ENCODE peak calls at places on chromosomes 1 and 21, in four cellular contexts. One of them, this sample, is unnamed. For H3K27me3, the result is how much of the 10 kb centered on the place peaks cover.

GRCh38 chr1:112544011-112544688 is 35.4 kb downstream of the WNT2B start:
- DNase-seq in CD8-positive, alpha-beta memory T cell: no peak
- DNase-seq in esophagus muscularis mucosa: no peak
- DNase-seq in body of pancreas: no peak
- DNase-seq in this sample: no peak

GRCh38 chr21:42092805-42093590 is 21.9 kb downstream of the UMODL1 start:
- DNase-seq in CD8-positive, alpha-beta memory T cell: no peak
- DNase-seq in esophagus muscularis mucosa: no peak
- DNase-seq in body of pancreas: no peak
- DNase-seq in this sample: no peak

GRCh38 chr1:17944606-17945005 is 163.0 kb upstream of the IGSF21 start:
- DNase-seq in CD8-positive, alpha-beta memory T cell: no peak
- DNase-seq in esophagus muscularis mucosa: no peak
- DNase-seq in body of pancreas: no peak
- DNase-seq in this sample: no peak

GRCh38 chr1:153387001-153387400 is 3.9 kb downstream of the S100A8 start:
- DNase-seq in CD8-positive, alpha-beta memory T cell: no peak
- DNase-seq in esophagus muscularis mucosa: peak
- DNase-seq in body of pancreas: no peak
- DNase-seq in this sample: no peak

GRCh38 chr1:27070390-27071048 is 57.9 kb upstream of the TENT5B start:
- DNase-seq in CD8-positive, alpha-beta memory T cell: no peak
- DNase-seq in esophagus muscularis mucosa: no peak
- DNase-seq in body of pancreas: peak
- DNase-seq in this sample: no peak

GRCh38 chr1:151199860-151200581 is 1.7 kb downstream of the PIP5K1A start:
- DNase-seq in CD8-positive, alpha-beta memory T cell: no peak
- DNase-seq in esophagus muscularis mucosa: no peak
- DNase-seq in body of pancreas: no peak
- DNase-seq in this sample: peak

GRCh38 chr21:32726742-32727477 is 903 bp downstream of the SYNJ1 start:
- DNase-seq in CD8-positive, alpha-beta memory T cell: no peak
- DNase-seq in esophagus muscularis mucosa: no peak
- DNase-seq in body of pancreas: peak
- DNase-seq in this sample: no peak

GRCh38 chr21:45979651-45980050 is 1.9 kb upstream of the COL6A1 start:
- DNase-seq in CD8-positive, alpha-beta memory T cell: no peak
- DNase-seq in esophagus muscularis mucosa: no peak
- DNase-seq in body of pancreas: peak
- DNase-seq in this sample: no peak

GRCh38 chr1:82848043-82848442 is 1047.3 kb downstream of the ADGRL2 start:
- DNase-seq in CD8-positive, alpha-beta memory T cell: no peak
- DNase-seq in esophagus muscularis mucosa: no peak
- DNase-seq in body of pancreas: no peak
- DNase-seq in this sample: no peak

GRCh38 chr1:225131869-225132268 is 202.4 kb downstream of the DNAH14 start:
- DNase-seq in CD8-positive, alpha-beta memory T cell: no peak
- DNase-seq in esophagus muscularis mucosa: no peak
- DNase-seq in body of pancreas: no peak
- DNase-seq in this sample: no peak

GRCh38 chr1:168833801-168834224 is 104.8 kb upstream of the DPT start:
- DNase-seq in CD8-positive, alpha-beta memory T cell: no peak
- DNase-seq in esophagus muscularis mucosa: no peak
- DNase-seq in body of pancreas: no peak
- DNase-seq in this sample: peak

GRCh38 chr1:118100686-118101300 is 84.2 kb downstream of the SPAG17 start:
- DNase-seq in CD8-positive, alpha-beta memory T cell: no peak
- DNase-seq in esophagus muscularis mucosa: no peak
- DNase-seq in body of pancreas: peak
- DNase-seq in this sample: no peak

GRCh38 chr1:48225579-48225978 is 3.1 kb downstream of the SLC5A9 start:
- DNase-seq in CD8-positive, alpha-beta memory T cell: no peak
- DNase-seq in esophagus muscularis mucosa: no peak
- DNase-seq in body of pancreas: no peak
- DNase-seq in this sample: no peak

GRCh38 chr1:48229309-48229708 is 6.8 kb downstream of the SLC5A9 start:
- DNase-seq in CD8-positive, alpha-beta memory T cell: no peak
- DNase-seq in esophagus muscularis mucosa: no peak
- DNase-seq in body of pancreas: no peak
- DNase-seq in this sample: no peak

GRCh38 chr1:48223372-48224081 is 1.0 kb downstream of the SLC5A9 start:
- DNase-seq in CD8-positive, alpha-beta memory T cell: no peak
- DNase-seq in esophagus muscularis mucosa: no peak
- DNase-seq in body of pancreas: peak
- DNase-seq in this sample: no peak

GRCh38 chr1:48228156-48228555 is 5.6 kb downstream of the SLC5A9 start:
- DNase-seq in CD8-positive, alpha-beta memory T cell: no peak
- DNase-seq in esophagus muscularis mucosa: no peak
- DNase-seq in body of pancreas: no peak
- DNase-seq in this sample: no peak

DNA sequence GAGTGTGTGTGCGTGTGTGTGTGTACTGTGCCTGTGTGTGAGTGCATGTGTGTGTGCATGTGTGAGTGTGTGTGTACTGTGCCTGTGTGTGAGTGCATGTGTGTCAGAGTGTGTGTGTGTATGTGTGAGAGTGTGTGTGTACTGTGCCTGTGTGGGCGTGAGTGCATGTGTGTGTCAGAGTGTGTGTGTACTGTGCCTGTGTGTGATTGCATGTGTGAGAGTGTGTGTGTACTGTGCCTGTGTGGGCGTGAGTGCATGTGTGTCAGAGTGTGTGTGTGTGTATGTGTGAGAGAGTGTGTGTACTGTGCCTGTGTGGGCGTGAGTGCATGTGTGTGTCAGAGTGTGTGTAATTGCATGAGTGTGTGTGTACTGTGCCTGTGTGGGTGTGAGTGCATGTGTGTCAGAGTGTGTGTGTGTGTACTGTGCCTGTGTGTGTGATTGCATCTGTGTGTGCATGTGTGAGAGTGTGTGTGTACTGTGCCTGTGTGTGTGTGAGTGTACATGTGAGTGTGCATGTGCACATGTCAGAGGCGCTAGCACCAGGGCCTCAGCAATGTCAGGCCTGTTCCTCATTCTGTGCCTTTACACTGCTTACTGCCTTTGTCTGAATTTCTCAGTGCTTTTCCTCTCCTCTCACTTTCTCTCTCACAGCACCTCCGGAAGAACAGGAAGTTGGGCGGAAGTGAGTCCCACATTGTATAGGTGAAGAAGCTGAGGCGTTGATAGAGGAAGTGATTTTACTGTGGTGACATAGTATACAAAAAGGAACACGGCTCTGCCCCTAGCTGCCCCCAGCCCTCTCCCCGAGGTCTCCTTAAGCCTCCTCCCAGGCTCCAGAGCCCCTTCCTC is 4.9 kb downstream of the SLC5A9 start:
- DNase-seq in CD8-positive, alpha-beta memory T cell: no peak
- DNase-seq in esophagus muscularis mucosa: no peak
- DNase-seq in body of pancreas: no peak
- DNase-seq in this sample: peak
- H3K27ac ChIP-seq in CD8-positive, alpha-beta memory T cell: no peak
- H3K27ac ChIP-seq in esophagus muscularis mucosa: no peak
- H3K27ac ChIP-seq in body of pancreas: no peak
- H3K27ac ChIP-seq in this sample: peak

DNA sequence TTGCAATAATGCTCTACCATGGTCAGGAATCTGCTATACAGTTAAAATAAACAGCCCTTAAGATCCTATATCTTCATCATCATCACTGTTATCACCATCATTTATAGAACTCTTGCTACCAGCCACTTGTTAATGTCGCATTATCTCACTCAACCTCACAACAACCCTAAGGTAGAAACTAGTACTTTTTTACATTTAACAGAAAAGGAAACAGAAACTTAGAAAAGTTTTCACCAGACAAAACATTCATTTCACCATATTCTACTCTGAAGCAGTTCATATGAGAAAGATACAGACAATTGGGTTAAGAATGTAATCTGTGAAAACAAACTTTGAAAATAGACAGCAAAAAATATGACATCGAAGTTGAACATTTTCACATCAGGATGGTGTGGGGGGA is 262.6 kb downstream of the ATG4C start:
- DNase-seq in CD8-positive, alpha-beta memory T cell: no peak
- DNase-seq in esophagus muscularis mucosa: no peak
- DNase-seq in body of pancreas: no peak
- DNase-seq in this sample: no peak
- H3K4me3 ChIP-seq in CD8-positive, alpha-beta memory T cell: no peak
- H3K4me3 ChIP-seq in esophagus muscularis mucosa: no peak
- H3K4me3 ChIP-seq in body of pancreas: no peak
- H3K4me3 ChIP-seq in this sample: no peak

GRCh38 chr1:182807907-182808306 is 18.3 kb downstream of the NPL start:
- DNase-seq in CD8-positive, alpha-beta memory T cell: no peak
- DNase-seq in esophagus muscularis mucosa: no peak
- DNase-seq in body of pancreas: no peak
- DNase-seq in this sample: no peak
- H3K27me3 ChIP-seq in CD8-positive, alpha-beta memory T cell: under half
- H3K27me3 ChIP-seq in esophagus muscularis mucosa: under half
- H3K27me3 ChIP-seq in body of pancreas: under half
- H3K27me3 ChIP-seq in this sample: under half

GRCh38 chr1:184698001-184698400 is 56.7 kb downstream of the EDEM3 start:
- DNase-seq in CD8-positive, alpha-beta memory T cell: no peak
- DNase-seq in esophagus muscularis mucosa: no peak
- DNase-seq in body of pancreas: no peak
- DNase-seq in this sample: no peak

GRCh38 chr1:184698969-184699368 is 55.7 kb downstream of the EDEM3 start:
- DNase-seq in CD8-positive, alpha-beta memory T cell: no peak
- DNase-seq in esophagus muscularis mucosa: no peak
- DNase-seq in body of pancreas: no peak
- DNase-seq in this sample: no peak

GRCh38 chr1:184695023-184695422 is 59.6 kb downstream of the EDEM3 start:
- DNase-seq in CD8-positive, alpha-beta memory T cell: no peak
- DNase-seq in esophagus muscularis mucosa: no peak
- DNase-seq in body of pancreas: no peak
- DNase-seq in this sample: no peak

GRCh38 chr1:184693011-184693410 is 61.6 kb downstream of the EDEM3 start:
- DNase-seq in CD8-positive, alpha-beta memory T cell: no peak
- DNase-seq in esophagus muscularis mucosa: no peak
- DNase-seq in body of pancreas: no peak
- DNase-seq in this sample: no peak

DNA sequence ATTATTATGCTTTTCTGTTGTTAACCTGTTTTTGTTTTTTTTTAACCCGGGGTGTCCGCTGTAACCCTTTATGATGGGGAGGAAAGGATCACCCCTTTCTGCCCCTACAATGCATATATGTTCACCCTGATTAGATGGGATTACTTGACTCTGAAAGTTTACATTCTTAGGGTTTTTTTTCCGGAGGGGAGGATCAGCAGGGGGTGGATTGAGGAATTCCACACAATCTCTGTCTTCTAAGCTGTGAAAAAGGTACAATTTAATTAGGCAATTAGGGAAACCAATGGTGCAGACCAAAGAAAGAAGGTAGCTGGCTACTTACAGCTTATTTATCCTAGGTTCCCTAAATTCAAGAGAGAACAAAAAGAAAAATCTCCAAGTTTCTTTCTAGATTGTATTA is 58.3 kb downstream of the EDEM3 start:
- DNase-seq in CD8-positive, alpha-beta memory T cell: no peak
- DNase-seq in esophagus muscularis mucosa: no peak
- DNase-seq in body of pancreas: no peak
- DNase-seq in this sample: no peak
- H3K27ac ChIP-seq in CD8-positive, alpha-beta memory T cell: no peak
- H3K27ac ChIP-seq in esophagus muscularis mucosa: no peak
- H3K27ac ChIP-seq in body of pancreas: no peak
- H3K27ac ChIP-seq in this sample: no peak

DNA sequence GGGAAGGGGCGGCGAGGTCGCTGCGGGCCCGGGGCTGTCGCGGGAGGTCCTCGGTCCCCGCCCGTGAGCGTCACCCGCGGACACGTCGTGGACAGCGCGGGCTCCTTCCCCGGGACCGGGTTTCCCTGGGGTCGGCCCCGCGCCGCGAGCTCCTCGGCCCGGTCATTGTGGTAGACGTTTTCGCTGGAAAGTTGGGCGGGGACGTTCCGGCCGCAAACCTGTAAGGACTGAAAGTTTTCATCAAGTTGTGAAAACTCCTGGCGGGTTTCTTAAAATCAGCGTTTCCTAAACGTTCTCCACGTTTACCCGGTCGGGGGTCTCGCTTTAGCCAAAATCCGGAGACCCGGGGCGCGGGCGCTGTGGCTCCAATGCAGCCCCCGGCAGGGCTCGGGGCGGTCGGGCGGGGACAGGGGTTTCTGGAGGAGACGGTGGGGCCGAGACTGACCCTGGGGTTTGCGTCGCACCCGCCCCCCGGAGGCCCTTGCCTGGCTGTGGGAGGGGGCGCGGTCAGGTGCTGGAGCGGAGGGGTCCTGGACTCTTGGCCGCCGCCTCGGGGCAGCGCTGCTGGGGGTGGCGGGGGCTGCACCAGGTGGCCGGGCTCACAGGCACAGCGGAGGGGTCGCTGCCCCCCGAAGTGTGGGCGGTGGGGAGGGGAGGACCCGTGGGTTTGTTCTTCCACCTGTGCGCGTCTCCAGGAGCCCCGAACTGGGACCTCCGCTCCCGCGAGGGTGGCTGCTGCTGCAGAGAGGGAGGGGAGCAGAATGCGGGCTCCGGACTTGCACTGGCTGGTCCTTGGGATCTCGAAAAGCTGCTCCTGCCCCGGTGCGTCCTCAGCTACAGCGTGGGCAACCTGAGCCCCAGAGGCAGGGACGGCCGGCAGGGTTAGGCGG is 827 bp downstream of the PRKCZ start:
- DNase-seq in CD8-positive, alpha-beta memory T cell: no peak
- DNase-seq in esophagus muscularis mucosa: no peak
- DNase-seq in body of pancreas: no peak
- DNase-seq in this sample: no peak
- H3K4me3 ChIP-seq in CD8-positive, alpha-beta memory T cell: peak
- H3K4me3 ChIP-seq in esophagus muscularis mucosa: peak
- H3K4me3 ChIP-seq in body of pancreas: peak
- H3K4me3 ChIP-seq in this sample: peak

GRCh38 chr1:143717434-143717833 is 254.4 kb downstream of the FAM72C start:
- DNase-seq in CD8-positive, alpha-beta memory T cell: no peak
- DNase-seq in esophagus muscularis mucosa: no peak
- DNase-seq in body of pancreas: no peak
- DNase-seq in this sample: no peak
- H3K27me3 ChIP-seq in CD8-positive, alpha-beta memory T cell: under half
- H3K27me3 ChIP-seq in esophagus muscularis mucosa: under half
- H3K27me3 ChIP-seq in body of pancreas: under half
- H3K27me3 ChIP-seq in this sample: under half

GRCh38 chr1:162732566-162733335 is 57.8 kb upstream of the HSD17B7 start:
- DNase-seq in CD8-positive, alpha-beta memory T cell: no peak
- DNase-seq in esophagus muscularis mucosa: no peak
- DNase-seq in body of pancreas: peak
- DNase-seq in this sample: no peak

GRCh38 chr1:162734047-162734446 is 56.5 kb upstream of the HSD17B7 start:
- DNase-seq in CD8-positive, alpha-beta memory T cell: no peak
- DNase-seq in esophagus muscularis mucosa: no peak
- DNase-seq in body of pancreas: no peak
- DNase-seq in this sample: no peak

GRCh38 chr1:162736633-162737067 is 53.9 kb upstream of the HSD17B7 start:
- DNase-seq in CD8-positive, alpha-beta memory T cell: no peak
- DNase-seq in esophagus muscularis mucosa: no peak
- DNase-seq in body of pancreas: no peak
- DNase-seq in this sample: no peak

GRCh38 chr1:162733336-162733590 is 57.2 kb upstream of the HSD17B7 start:
- DNase-seq in CD8-positive, alpha-beta memory T cell: no peak
- DNase-seq in esophagus muscularis mucosa: no peak
- DNase-seq in body of pancreas: no peak
- DNase-seq in this sample: no peak

GRCh38 chr1:162736184-162736583 is 54.3 kb upstream of the HSD17B7 start:
- DNase-seq in CD8-positive, alpha-beta memory T cell: no peak
- DNase-seq in esophagus muscularis mucosa: no peak
- DNase-seq in body of pancreas: no peak
- DNase-seq in this sample: no peak
- H3K27ac ChIP-seq in CD8-positive, alpha-beta memory T cell: no peak
- H3K27ac ChIP-seq in esophagus muscularis mucosa: peak
- H3K27ac ChIP-seq in body of pancreas: no peak
- H3K27ac ChIP-seq in this sample: no peak